ENCODE peak calls at places on chromosomes 13 and 19, in six cellular contexts. U is endothelial cell, J is PC-3, A is cardiac muscle cell, O is type B pancreatic cell, M is BJ. V is an unnamed sample.

GRCh38 chr13:113203507-113204377 is 4.7 kb downstream of the PCID2 start:
- DNase-seq in U (no peak), J (no peak), A (peak), O (no peak), M (no peak), V (no peak)

GRCh38 chr13:112244061-112244460 is 132.1 kb upstream of the SPACA7 start:
- DNase-seq in U (no peak), J (no peak), A (no peak), O (no peak), M (no peak), V (no peak)

GRCh38 chr19:35211545-35212230 is 16.9 kb downstream of the FAM187B start:
- DNase-seq in U (no peak), J (no peak), A (no peak), O (no peak), M (no peak), V (no peak)

GRCh38 chr13:104757712-104758111 is 1691.5 kb upstream of the SLC10A2 start:
- DNase-seq in U (no peak), J (peak), A (no peak), O (no peak), M (no peak), V (no peak)

GRCh38 chr13:97127842-97128241 is 94.3 kb upstream of the MBNL2 start:
- DNase-seq in U (no peak), J (no peak), A (no peak), O (no peak), M (no peak), V (no peak)

GRCh38 chr19:6210091-6210490 is 69.7 kb downstream of the MLLT1 start:
- DNase-seq in U (no peak), J (no peak), A (no peak), O (no peak), M (no peak), V (no peak)

GRCh38 chr19:51798958-51799310 is 4.0 kb downstream of the FPR3 start:
- DNase-seq in U (no peak), J (no peak), A (no peak), O (no peak), M (no peak), V (no peak)

GRCh38 chr19:42846597-42846996 is 32.9 kb downstream of the PSG1 start:
- DNase-seq in U (no peak), J (no peak), A (no peak), O (no peak), M (peak), V (no peak)

GRCh38 chr19:7605490-7606222 is 10.0 kb downstream of the CAMSAP3 start:
- DNase-seq in U (no peak), J (peak), A (peak), O (no peak), M (no peak), V (no peak)

GRCh38 chr13:79779761-79780160 is 298.8 kb downstream of the NDFIP2 start:
- DNase-seq in U (no peak), J (peak), A (peak), O (no peak), M (no peak), V (no peak)

GRCh38 chr19:55611983-55612645 is 6.7 kb downstream of the ZNF865 start:
- DNase-seq in U (no peak), J (no peak), A (no peak), O (no peak), M (no peak), V (no peak)

GRCh38 chr19:21326169-21326568 is 3.0 kb downstream of the ZNF708 start:
- DNase-seq in U (no peak), J (no peak), A (no peak), O (no peak), M (no peak), V (no peak)
- TF ChIP-seq CTCF in U (no peak), J (no peak), A (no peak), O (no peak), M (no peak), V (no peak)

DNA sequence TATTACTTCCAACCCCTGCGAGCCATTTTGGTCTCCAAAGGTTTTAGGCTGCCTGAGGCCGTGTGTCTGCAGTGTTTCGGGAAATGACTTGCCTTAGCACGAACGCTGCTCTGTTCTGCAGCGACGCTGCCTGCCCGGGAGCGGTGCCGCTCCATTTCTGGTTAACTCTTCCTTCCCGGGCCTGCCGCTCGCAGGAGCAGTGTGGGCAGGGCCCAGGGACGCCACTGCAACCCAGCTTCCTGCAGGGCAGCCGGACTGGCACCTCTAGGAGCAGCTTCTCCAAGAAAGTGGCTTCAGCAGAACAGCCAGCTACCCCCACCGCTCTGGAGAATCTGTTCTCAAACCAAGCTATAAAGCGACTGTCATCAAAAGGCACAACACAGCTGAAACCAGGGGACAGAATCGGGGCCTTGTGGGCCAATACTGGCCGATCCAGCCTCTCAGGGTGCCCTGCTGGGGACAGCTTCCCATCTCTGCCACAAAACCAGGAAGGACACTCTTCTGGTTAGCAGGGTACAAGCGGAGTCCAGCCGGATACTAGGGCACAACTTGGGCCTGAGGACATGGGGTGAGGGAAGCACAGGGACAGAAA is 72.2 kb downstream of the KCTD15 start:
- DNase-seq in U (peak), J (no peak), A (peak), O (peak), M (no peak), V (no peak)
- TF ChIP-seq CTCF in U (no peak), J (no peak), A (no peak), O (no peak), M (no peak), V (no peak)

DNA sequence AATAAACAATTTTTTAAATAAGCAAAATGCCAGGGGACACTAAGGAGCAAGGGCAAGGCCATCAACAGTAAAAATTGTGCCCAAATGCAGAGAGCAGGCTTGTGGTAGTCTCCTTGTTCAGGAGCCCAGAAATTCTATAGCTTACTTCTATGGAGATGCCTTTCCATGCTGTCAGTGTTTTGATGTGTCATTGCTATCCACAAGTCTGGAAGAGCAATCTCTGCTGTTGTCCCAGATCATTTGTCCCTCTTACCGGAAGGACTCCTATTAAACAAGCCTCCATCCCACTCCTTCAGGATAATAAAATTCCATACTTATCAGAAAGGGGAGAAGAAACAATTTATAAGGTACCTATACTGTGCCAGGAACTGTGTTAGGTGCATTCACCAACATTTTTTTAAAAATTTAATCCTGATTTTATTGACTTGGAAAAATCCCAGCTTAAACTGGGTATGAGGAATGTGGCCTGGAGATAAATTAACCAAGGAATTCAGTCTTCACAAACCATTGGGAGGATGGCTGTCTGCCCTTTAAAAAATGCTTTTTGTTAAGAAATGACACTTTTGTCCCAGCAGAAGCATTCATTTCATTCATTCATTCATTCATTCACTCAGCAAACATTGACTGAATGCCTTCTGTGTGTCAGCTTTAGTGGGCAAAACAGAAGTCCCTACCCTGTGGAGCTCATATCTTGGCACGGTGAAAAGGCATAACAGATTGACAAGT is 26.8 kb upstream of the CYSLTR2 start:
- DNase-seq in U (no peak), J (no peak), A (peak), O (no peak), M (no peak), V (no peak)
- TF ChIP-seq CTCF in U (no peak), J (no peak), A (no peak), O (no peak), M (no peak), V (no peak)

GRCh38 chr19:49744946-49745381 is 18.1 kb downstream of the TSKS start:
- DNase-seq in U (no peak), J (no peak), A (no peak), O (no peak), M (no peak), V (no peak)
- TF ChIP-seq CTCF in U (no peak), J (no peak), A (no peak), O (no peak), M (no peak), V (no peak)

GRCh38 chr13:24922390-24923304 is 158.7 kb downstream of the RNF17 start:
- DNase-seq in U (peak), J (peak), A (peak), O (peak), M (peak), V (peak)
- TF ChIP-seq CTCF in U (no peak), J (no peak), A (no peak), O (no peak), M (peak), V (no peak)

DNA sequence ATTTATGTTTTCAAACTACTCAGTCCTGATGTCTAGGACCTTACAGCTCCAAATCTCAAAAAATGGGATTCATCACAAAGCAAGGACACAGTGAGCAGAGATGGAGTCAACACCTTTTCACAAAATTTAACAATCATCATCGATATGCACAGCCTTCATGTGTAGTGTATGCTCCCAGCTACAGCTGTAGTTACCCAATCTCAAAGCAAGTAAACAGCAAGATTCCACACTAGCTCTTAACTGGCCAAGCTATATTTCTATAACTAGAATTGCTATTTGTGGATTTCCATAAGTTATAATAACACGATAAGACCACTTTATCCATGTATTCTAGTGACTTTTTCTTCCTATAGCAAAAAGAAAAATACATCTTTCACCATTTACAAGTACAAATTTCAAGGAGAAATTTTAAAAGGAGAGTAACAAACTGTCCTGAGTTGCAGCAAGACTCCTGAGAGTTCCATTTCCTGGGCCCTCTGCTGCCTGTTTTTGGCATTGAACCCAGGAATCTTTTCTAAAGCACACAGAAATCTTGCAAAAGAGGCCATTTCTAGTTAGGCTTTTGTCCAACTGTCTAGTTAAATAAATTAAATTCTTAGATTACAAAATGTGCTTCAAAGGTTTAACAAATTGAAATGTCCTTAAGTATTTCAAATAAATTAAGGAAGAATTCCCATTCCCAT is 460.6 kb downstream of the FGF14 start:
- DNase-seq in U (no peak), J (peak), A (no peak), O (no peak), M (no peak), V (peak)
- TF ChIP-seq CTCF in U (no peak), J (peak), A (no peak), O (peak), M (peak), V (peak)

V was measured in glutamatergic neuron.